ENCODE peak calls at places on chromosomes 11 and 22, in ten cellular contexts. K is fibroblast of mammary gland; P is uterus; M is amniotic epithelial cell; T is foreskin fibroblast; E is AML-193; G is fibroblast of lung; Q is AG10803; Y is substantia nigra; O is Jurkat, Clone E6-1. Z is an unnamed sample.

GRCh38 chr11:30522825-30523224 is 63.3 kb downstream of the MPPED2 start:
- DNase-seq in K (no peak), P (no peak), M (no peak), T (no peak), E (no peak), G (no peak), Q (no peak), Y (no peak), O (no peak), Z (no peak)

GRCh38 chr11:7571640-7572000 is 57.8 kb downstream of the PPFIBP2 start:
- DNase-seq in K (peak), P (peak), M (peak), T (peak), E (peak), G (peak), Q (peak), Y (no peak), O (peak), Z (no peak)

GRCh38 chr11:65558002-65558784 is at the start of gene LTBP3:
- DNase-seq in K (peak), P (peak), M (peak), T (peak), E (peak), G (peak), Q (peak), Y (peak), O (no peak), Z (peak)

GRCh38 chr22:47309476-47309875 is 547.0 kb downstream of the TBC1D22A start:
- DNase-seq in K (no peak), P (no peak), M (no peak), T (no peak), E (no peak), G (no peak), Q (no peak), Y (no peak), O (no peak), Z (no peak)

GRCh38 chr11:16309226-16309625 is 47.1 kb downstream of the SOX6 start:
- DNase-seq in K (no peak), P (no peak), M (no peak), T (no peak), E (no peak), G (no peak), Q (no peak), Y (no peak), O (no peak), Z (no peak)

GRCh38 chr11:44654596-44654995 is 72.2 kb upstream of the TSPAN18 start:
- DNase-seq in K (no peak), P (no peak), M (no peak), T (no peak), E (no peak), G (no peak), Q (no peak), Y (no peak), O (no peak), Z (no peak)

GRCh38 chr11:31236052-31236652 is 133.4 kb downstream of the DCDC1 start:
- DNase-seq in K (peak), P (no peak), M (no peak), T (no peak), E (peak), G (peak), Q (no peak), Y (no peak), O (no peak), Z (no peak)

GRCh38 chr11:93476796-93477195 is 66.4 kb downstream of the SMCO4 start:
- DNase-seq in K (peak), P (no peak), M (peak), T (peak), E (no peak), G (peak), Q (peak), Y (no peak), O (no peak), Z (no peak)

GRCh38 chr11:65486570-65487466 is 12.0 kb upstream of the MALAT1 start:
- DNase-seq in K (no peak), P (no peak), M (no peak), T (no peak), E (no peak), G (no peak), Q (no peak), Y (no peak), O (no peak), Z (no peak)

GRCh38 chr11:91820709-91821108 is 403.9 kb upstream of the FAT3 start:
- DNase-seq in K (no peak), P (no peak), M (no peak), T (no peak), E (no peak), G (no peak), Q (no peak), Y (no peak), O (no peak), Z (no peak)

GRCh38 chr11:11839718-11840117 is 2.1 kb upstream of the USP47 start:
- DNase-seq in K (no peak), P (no peak), M (no peak), T (no peak), E (no peak), G (no peak), Q (no peak), Y (no peak), O (no peak), Z (no peak)

GRCh38 chr22:45319319-45319675 is 9.6 kb downstream of the FAM118A start:
- DNase-seq in K (peak), P (peak), M (peak), T (peak), E (no peak), G (peak), Q (peak), Y (no peak), O (no peak), Z (no peak)

GRCh38 chr11:416757-417621 is 2.2 kb upstream of the SIGIRR start:
- DNase-seq in K (no peak), P (no peak), M (no peak), T (peak), E (peak), G (no peak), Q (peak), Y (no peak), O (no peak), Z (peak)

GRCh38 chr22:35376728-35377472 is 4.0 kb upstream of the HMOX1 start:
- DNase-seq in K (peak), P (peak), M (peak), T (peak), E (peak), G (peak), Q (peak), Y (peak), O (peak), Z (no peak)

GRCh38 chr11:95301497-95301896 is 70.5 kb upstream of the SESN3 start:
- DNase-seq in K (peak), P (peak), M (peak), T (peak), E (no peak), G (peak), Q (peak), Y (no peak), O (no peak), Z (no peak)

GRCh38 chr11:124707813-124708212 is 31.9 kb upstream of the NRGN start:
- DNase-seq in K (no peak), P (no peak), M (no peak), T (no peak), E (no peak), G (no peak), Q (no peak), Y (no peak), O (no peak), Z (no peak)